ENCODE peak calls at places on chromosomes 1 and 21, in seven cellular contexts. Y is AG09319; P is caudate nucleus; E is SK-N-SH; C is NCI-H1694 treated with DMSO at 0.1 percent for 48 hours; I is GM04503; O is effector memory CD4-positive, alpha-beta T cell. B is an unnamed sample.

GRCh38 chr1:37481289-37482003 is 7.1 kb downstream of the ZC3H12A start:
- DNase-seq in O (no peak), C (no peak), Y (no peak), I (no peak), P (no peak), E (no peak), B (no peak)

GRCh38 chr1:108011295-108011694 is 46.3 kb upstream of the VAV3 start:
- DNase-seq in Y (no peak), P (no peak), E (no peak), O (no peak), C (no peak), I (no peak), B (no peak)

GRCh38 chr1:3501856-3502665 is 47.6 kb downstream of the ARHGEF16 start:
- DNase-seq in O (peak; percentile 20), Y (no peak), P (no peak), I (no peak), C (no peak), E (peak; percentile 75), B (peak; percentile 46)

GRCh38 chr1:168287237-168287664 is 6.6 kb downstream of the TBX19 start:
- DNase-seq in C (no peak), E (no peak), O (no peak), I (no peak), P (no peak), Y (no peak), B (no peak)

GRCh38 chr1:157356611-157357010 is 195.7 kb downstream of the FCRL5 start:
- DNase-seq in P (no peak), O (no peak), C (no peak), Y (no peak), E (no peak), I (no peak), B (no peak)

GRCh38 chr1:59013276-59013927 is 229.6 kb upstream of the JUN start:
- DNase-seq in I (peak; percentile 50), P (no peak), Y (peak; percentile 28), O (no peak), C (no peak), E (no peak), B (no peak)

GRCh38 chr1:6603424-6603850 is 768 bp upstream of the KLHL21 start:
- DNase-seq in P (no peak), E (no peak), C (no peak), Y (no peak), O (peak; percentile 30), I (peak; percentile 39), B (no peak)

GRCh38 chr1:61797045-61797755 is 54.9 kb downstream of the PATJ start:
- DNase-seq in C (no peak), P (no peak), E (no peak), Y (no peak), I (no peak), O (no peak), B (no peak)

GRCh38 chr1:116915182-116915611 is 5.5 kb downstream of the PTGFRN start:
- DNase-seq in O (no peak), I (no peak), P (no peak), Y (no peak), C (no peak), E (no peak), B (no peak)

GRCh38 chr1:189211742-189212141 is 1265.9 kb downstream of the BRINP3 start:
- DNase-seq in C (no peak), Y (no peak), E (no peak), I (no peak), P (no peak), O (no peak), B (no peak)

GRCh38 chr21:39048064-39048463 is 135.2 kb downstream of the PSMG1 start:
- DNase-seq in E (peak; percentile 43), C (no peak), I (no peak), O (no peak), P (no peak), Y (no peak), B (no peak)

GRCh38 chr1:85582687-85583354 is 2.3 kb downstream of the CCN1 start:
- DNase-seq in O (no peak), C (no peak), E (no peak), P (no peak), I (no peak), Y (peak; percentile 40), B (no peak)

GRCh38 chr21:34897828-34898227 is 151.3 kb downstream of the RUNX1 start:
- DNase-seq in P (no peak), I (no peak), O (no peak), C (no peak), Y (no peak), E (no peak), B (no peak)

GRCh38 chr1:172551279-172551678 is 18.3 kb downstream of the SUCO start:
- DNase-seq in O (no peak), I (no peak), E (no peak), P (no peak), Y (no peak), C (no peak), B (no peak)

GRCh38 chr1:27878038-27878437 is 5.7 kb downstream of the THEMIS2 start:
- DNase-seq in I (no peak), E (no peak), O (no peak), P (no peak), C (no peak), Y (no peak), B (no peak)

GRCh38 chr1:209688746-209689234 is 13.6 kb downstream of the G0S2 start:
- DNase-seq in Y (no peak), C (no peak), E (no peak), O (no peak), P (no peak), I (peak; percentile 55), B (no peak)

GRCh38 chr1:221829327-221830011 is 87.6 kb upstream of the DUSP10 start:
- DNase-seq in P (no peak), I (peak; percentile 84), Y (no peak), O (peak; percentile 11), C (no peak), E (no peak), B (no peak)

GRCh38 chr1:151486557-151486956 is 24.6 kb upstream of the CGN start:
- DNase-seq in E (no peak), I (no peak), P (no peak), C (no peak), O (no peak), Y (no peak), B (no peak)

GRCh38 chr1:147647796-147648633 is 22.3 kb downstream of the ACP6 start:
- DNase-seq in I (no peak), C (no peak), O (no peak), E (no peak), P (no peak), Y (no peak), B (peak; percentile 70)

GRCh38 chr1:201430790-201431189 is 9.3 kb upstream of the TNNI1 start:
- DNase-seq in P (no peak), C (no peak), E (peak; percentile 65), I (no peak), Y (no peak), O (no peak), B (no peak)

GRCh38 chr1:22055463-22055862 is 3.0 kb downstream of the CDC42 start:
- DNase-seq in O (no peak), C (no peak), P (no peak), E (no peak), Y (no peak), I (no peak), B (no peak)

GRCh38 chr1:68590473-68590872 is 93.6 kb upstream of the DEPDC1 start:
- DNase-seq in Y (no peak), P (no peak), E (no peak), C (no peak), I (no peak), O (no peak), B (no peak)

GRCh38 chr21:32570456-32570855 is 14.9 kb downstream of the TCP10L start:
- DNase-seq in C (no peak), O (no peak), P (no peak), I (no peak), Y (no peak), E (no peak), B (no peak)

GRCh38 chr1:9058465-9058864 is 11.0 kb downstream of the SLC2A5 start:
- DNase-seq in E (no peak), C (no peak), O (no peak), Y (no peak), P (no peak), I (no peak), B (no peak)

GRCh38 chr1:18534810-18535205 is 54.1 kb downstream of the KLHDC7A start:
- DNase-seq in I (no peak), C (no peak), P (no peak), Y (no peak), O (no peak), E (no peak), B (no peak)

GRCh38 chr1:41500378-41500777 is 15.9 kb upstream of the EDN2 start:
- DNase-seq in E (no peak), O (no peak), I (no peak), P (no peak), C (no peak), Y (no peak), B (no peak)

GRCh38 chr1:167789501-167789900 is 67.7 kb downstream of the MPZL1 start:
- DNase-seq in P (no peak), I (no peak), O (no peak), Y (no peak), E (no peak), C (no peak), B (no peak)

GRCh38 chr21:16310191-16310590 is 580.4 kb downstream of the USP25 start:
- DNase-seq in I (no peak), Y (no peak), P (no peak), E (no peak), O (no peak), C (no peak), B (no peak)

B was measured in WERI-Rb-1.